ENCODE peak calls at places on chromosomes 16 and 17, in ten cellular contexts. One of them, this sample, is unnamed.

GRCh38 chr17:37828313-37829124 is 83.7 kb upstream of the HNF1B start:
- DNase-seq in A549: peak; percentile 71
- DNase-seq in ascending aorta: no peak
- DNase-seq in thoracic aorta: no peak
- DNase-seq in CD8-positive, alpha-beta memory T cell: no peak
- DNase-seq in CD8-positive, alpha-beta T cell: no peak
- DNase-seq in CD4-positive, alpha-beta memory T cell: no peak
- DNase-seq in pancreas: no peak
- DNase-seq in spleen: no peak
- DNase-seq in fibroblast of lung: peak; percentile 32
- DNase-seq in this sample: peak; percentile 50

GRCh38 chr16:56346131-56346890 is 79.0 kb downstream of the AMFR start:
- DNase-seq in A549: no peak
- DNase-seq in ascending aorta: no peak
- DNase-seq in thoracic aorta: no peak
- DNase-seq in CD8-positive, alpha-beta memory T cell: no peak
- DNase-seq in CD8-positive, alpha-beta T cell: no peak
- DNase-seq in CD4-positive, alpha-beta memory T cell: no peak
- DNase-seq in pancreas: peak; percentile 36
- DNase-seq in spleen: peak; percentile 58
- DNase-seq in fibroblast of lung: no peak
- DNase-seq in this sample: no peak

GRCh38 chr17:80382446-80382845 is 32.5 kb upstream of the ENDOV start:
- DNase-seq in A549: no peak
- DNase-seq in ascending aorta: no peak
- DNase-seq in thoracic aorta: no peak
- DNase-seq in CD8-positive, alpha-beta memory T cell: no peak
- DNase-seq in CD8-positive, alpha-beta T cell: no peak
- DNase-seq in CD4-positive, alpha-beta memory T cell: no peak
- DNase-seq in pancreas: no peak
- DNase-seq in spleen: no peak
- DNase-seq in fibroblast of lung: no peak
- DNase-seq in this sample: no peak

GRCh38 chr16:2591476-2592240 is 53.8 kb downstream of the PDPK1 start:
- DNase-seq in A549: no peak
- DNase-seq in ascending aorta: no peak
- DNase-seq in thoracic aorta: no peak
- DNase-seq in CD8-positive, alpha-beta memory T cell: no peak
- DNase-seq in CD8-positive, alpha-beta T cell: no peak
- DNase-seq in CD4-positive, alpha-beta memory T cell: no peak
- DNase-seq in pancreas: no peak
- DNase-seq in spleen: peak; percentile 39
- DNase-seq in fibroblast of lung: no peak
- DNase-seq in this sample: no peak

GRCh38 chr16:65113441-65113840 is 8.4 kb downstream of the CDH11 start:
- DNase-seq in A549: no peak
- DNase-seq in ascending aorta: no peak
- DNase-seq in thoracic aorta: no peak
- DNase-seq in CD8-positive, alpha-beta memory T cell: no peak
- DNase-seq in CD8-positive, alpha-beta T cell: no peak
- DNase-seq in CD4-positive, alpha-beta memory T cell: no peak
- DNase-seq in pancreas: no peak
- DNase-seq in spleen: no peak
- DNase-seq in fibroblast of lung: no peak
- DNase-seq in this sample: no peak

GRCh38 chr16:24257965-24258364 is 1.8 kb downstream of the CACNG3 start:
- DNase-seq in A549: peak; percentile 7
- DNase-seq in ascending aorta: no peak
- DNase-seq in thoracic aorta: no peak
- DNase-seq in CD8-positive, alpha-beta memory T cell: no peak
- DNase-seq in CD8-positive, alpha-beta T cell: no peak
- DNase-seq in CD4-positive, alpha-beta memory T cell: no peak
- DNase-seq in pancreas: no peak
- DNase-seq in spleen: no peak
- DNase-seq in fibroblast of lung: no peak
- DNase-seq in this sample: no peak

GRCh38 chr16:60741810-60742209 is 1294.4 kb downstream of the CDH8 start:
- DNase-seq in A549: no peak
- DNase-seq in ascending aorta: no peak
- DNase-seq in thoracic aorta: no peak
- DNase-seq in CD8-positive, alpha-beta memory T cell: no peak
- DNase-seq in CD8-positive, alpha-beta T cell: no peak
- DNase-seq in CD4-positive, alpha-beta memory T cell: no peak
- DNase-seq in pancreas: no peak
- DNase-seq in spleen: no peak
- DNase-seq in fibroblast of lung: no peak
- DNase-seq in this sample: no peak

GRCh38 chr17:35087731-35088646 is 24.5 kb upstream of the RFFL start:
- DNase-seq in A549: peak; percentile 75
- DNase-seq in ascending aorta: peak; percentile 78
- DNase-seq in thoracic aorta: no peak
- DNase-seq in CD8-positive, alpha-beta memory T cell: peak; percentile 26
- DNase-seq in CD8-positive, alpha-beta T cell: no peak
- DNase-seq in CD4-positive, alpha-beta memory T cell: peak; percentile 67
- DNase-seq in pancreas: peak; percentile 73
- DNase-seq in spleen: peak; percentile 89
- DNase-seq in fibroblast of lung: peak; percentile 42
- DNase-seq in this sample: no peak

GRCh38 chr16:75624921-75625334 is 1.8 kb upstream of the ADAT1 start:
- DNase-seq in A549: peak; percentile 37
- DNase-seq in ascending aorta: no peak
- DNase-seq in thoracic aorta: no peak
- DNase-seq in CD8-positive, alpha-beta memory T cell: no peak
- DNase-seq in CD8-positive, alpha-beta T cell: no peak
- DNase-seq in CD4-positive, alpha-beta memory T cell: no peak
- DNase-seq in pancreas: no peak
- DNase-seq in spleen: no peak
- DNase-seq in fibroblast of lung: peak; percentile 68
- DNase-seq in this sample: no peak

GRCh38 chr16:75629132-75629531 is 6.1 kb upstream of the ADAT1 start:
- DNase-seq in A549: no peak
- DNase-seq in ascending aorta: no peak
- DNase-seq in thoracic aorta: no peak
- DNase-seq in CD8-positive, alpha-beta memory T cell: no peak
- DNase-seq in CD8-positive, alpha-beta T cell: no peak
- DNase-seq in CD4-positive, alpha-beta memory T cell: no peak
- DNase-seq in pancreas: no peak
- DNase-seq in spleen: no peak
- DNase-seq in fibroblast of lung: no peak
- DNase-seq in this sample: no peak

GRCh38 chr16:75628351-75628750 is 5.3 kb upstream of the ADAT1 start:
- DNase-seq in A549: no peak
- DNase-seq in ascending aorta: no peak
- DNase-seq in thoracic aorta: no peak
- DNase-seq in CD8-positive, alpha-beta memory T cell: no peak
- DNase-seq in CD8-positive, alpha-beta T cell: no peak
- DNase-seq in CD4-positive, alpha-beta memory T cell: no peak
- DNase-seq in pancreas: no peak
- DNase-seq in spleen: no peak
- DNase-seq in fibroblast of lung: no peak
- DNase-seq in this sample: no peak

GRCh38 chr16:75626806-75627205 is 3.7 kb upstream of the ADAT1 start:
- DNase-seq in A549: no peak
- DNase-seq in ascending aorta: no peak
- DNase-seq in thoracic aorta: no peak
- DNase-seq in CD8-positive, alpha-beta memory T cell: no peak
- DNase-seq in CD8-positive, alpha-beta T cell: no peak
- DNase-seq in CD4-positive, alpha-beta memory T cell: no peak
- DNase-seq in pancreas: no peak
- DNase-seq in spleen: no peak
- DNase-seq in fibroblast of lung: no peak
- DNase-seq in this sample: no peak

GRCh38 chr16:75627856-75628255 is 4.8 kb upstream of the ADAT1 start:
- DNase-seq in A549: no peak
- DNase-seq in ascending aorta: no peak
- DNase-seq in thoracic aorta: no peak
- DNase-seq in CD8-positive, alpha-beta memory T cell: peak; percentile 25
- DNase-seq in CD8-positive, alpha-beta T cell: no peak
- DNase-seq in CD4-positive, alpha-beta memory T cell: no peak
- DNase-seq in pancreas: no peak
- DNase-seq in spleen: no peak
- DNase-seq in fibroblast of lung: peak; percentile 32
- DNase-seq in this sample: no peak
- H3K27ac ChIP-seq in A549: no peak overlapping the region
- H3K27ac ChIP-seq in ascending aorta: no peak overlapping the region
- H3K27ac ChIP-seq in thoracic aorta: no peak overlapping the region
- H3K27ac ChIP-seq in CD8-positive, alpha-beta memory T cell: no peak overlapping the region
- H3K27ac ChIP-seq in CD8-positive, alpha-beta T cell: no peak overlapping the region
- H3K27ac ChIP-seq in CD4-positive, alpha-beta memory T cell: peak overlapping the region; percentile 38
- H3K27ac ChIP-seq in pancreas: no peak overlapping the region
- H3K27ac ChIP-seq in spleen: peak overlapping the region; percentile 47
- H3K27ac ChIP-seq in fibroblast of lung: no peak overlapping the region
- H3K27ac ChIP-seq in this sample: no peak overlapping the region

GRCh38 chr16:85081765-85082164 is 30.5 kb downstream of the CIBAR2 start:
- DNase-seq in A549: no peak
- DNase-seq in ascending aorta: no peak
- DNase-seq in thoracic aorta: no peak
- DNase-seq in CD8-positive, alpha-beta memory T cell: no peak
- DNase-seq in CD8-positive, alpha-beta T cell: no peak
- DNase-seq in CD4-positive, alpha-beta memory T cell: no peak
- DNase-seq in pancreas: no peak
- DNase-seq in spleen: no peak
- DNase-seq in fibroblast of lung: no peak
- DNase-seq in this sample: no peak
- H3K4me3 ChIP-seq in A549: no peak overlapping the region
- H3K4me3 ChIP-seq in ascending aorta: no peak overlapping the region
- H3K4me3 ChIP-seq in thoracic aorta: no peak overlapping the region
- H3K4me3 ChIP-seq in CD8-positive, alpha-beta memory T cell: no peak overlapping the region
- H3K4me3 ChIP-seq in CD8-positive, alpha-beta T cell: no peak overlapping the region
- H3K4me3 ChIP-seq in CD4-positive, alpha-beta memory T cell: no peak overlapping the region
- H3K4me3 ChIP-seq in pancreas: no peak overlapping the region
- H3K4me3 ChIP-seq in spleen: no peak overlapping the region
- H3K4me3 ChIP-seq in fibroblast of lung: no peak overlapping the region
- H3K4me3 ChIP-seq in this sample: no peak overlapping the region

GRCh38 chr16:85611455-85612190 is 1.5 kb upstream of the GSE1 start:
- DNase-seq in A549: peak; percentile 89
- DNase-seq in ascending aorta: peak; percentile 91
- DNase-seq in thoracic aorta: peak; percentile 28
- DNase-seq in CD8-positive, alpha-beta memory T cell: peak; percentile 51
- DNase-seq in CD8-positive, alpha-beta T cell: no peak
- DNase-seq in CD4-positive, alpha-beta memory T cell: peak; percentile 58
- DNase-seq in pancreas: peak; percentile 95
- DNase-seq in spleen: peak; percentile 89
- DNase-seq in fibroblast of lung: peak; percentile 76
- DNase-seq in this sample: peak; percentile 89

GRCh38 chr16:85611205-85611454 is 2.0 kb upstream of the GSE1 start:
- DNase-seq in A549: peak; percentile 62
- DNase-seq in ascending aorta: no peak
- DNase-seq in thoracic aorta: no peak
- DNase-seq in CD8-positive, alpha-beta memory T cell: no peak
- DNase-seq in CD8-positive, alpha-beta T cell: no peak
- DNase-seq in CD4-positive, alpha-beta memory T cell: no peak
- DNase-seq in pancreas: no peak
- DNase-seq in spleen: peak; percentile 88
- DNase-seq in fibroblast of lung: no peak
- DNase-seq in this sample: no peak

GRCh38 chr16:85612801-85613608 is at the start of gene GSE1:
- DNase-seq in A549: peak; percentile 96
- DNase-seq in ascending aorta: peak; percentile 94
- DNase-seq in thoracic aorta: peak; percentile 39
- DNase-seq in CD8-positive, alpha-beta memory T cell: peak; percentile 71
- DNase-seq in CD8-positive, alpha-beta T cell: peak; percentile 33
- DNase-seq in CD4-positive, alpha-beta memory T cell: peak; percentile 71
- DNase-seq in pancreas: peak; percentile 98
- DNase-seq in spleen: peak; percentile 93
- DNase-seq in fibroblast of lung: peak; percentile 83
- DNase-seq in this sample: peak; percentile 89

GRCh38 chr16:85613609-85614337 is 651 bp downstream of the GSE1 start:
- DNase-seq in A549: peak; percentile 58
- DNase-seq in ascending aorta: peak; percentile 83
- DNase-seq in thoracic aorta: no peak
- DNase-seq in CD8-positive, alpha-beta memory T cell: peak; percentile 10
- DNase-seq in CD8-positive, alpha-beta T cell: no peak
- DNase-seq in CD4-positive, alpha-beta memory T cell: peak; percentile 49
- DNase-seq in pancreas: peak; percentile 81
- DNase-seq in spleen: peak; percentile 87
- DNase-seq in fibroblast of lung: peak; percentile 43
- DNase-seq in this sample: no peak

DNA sequence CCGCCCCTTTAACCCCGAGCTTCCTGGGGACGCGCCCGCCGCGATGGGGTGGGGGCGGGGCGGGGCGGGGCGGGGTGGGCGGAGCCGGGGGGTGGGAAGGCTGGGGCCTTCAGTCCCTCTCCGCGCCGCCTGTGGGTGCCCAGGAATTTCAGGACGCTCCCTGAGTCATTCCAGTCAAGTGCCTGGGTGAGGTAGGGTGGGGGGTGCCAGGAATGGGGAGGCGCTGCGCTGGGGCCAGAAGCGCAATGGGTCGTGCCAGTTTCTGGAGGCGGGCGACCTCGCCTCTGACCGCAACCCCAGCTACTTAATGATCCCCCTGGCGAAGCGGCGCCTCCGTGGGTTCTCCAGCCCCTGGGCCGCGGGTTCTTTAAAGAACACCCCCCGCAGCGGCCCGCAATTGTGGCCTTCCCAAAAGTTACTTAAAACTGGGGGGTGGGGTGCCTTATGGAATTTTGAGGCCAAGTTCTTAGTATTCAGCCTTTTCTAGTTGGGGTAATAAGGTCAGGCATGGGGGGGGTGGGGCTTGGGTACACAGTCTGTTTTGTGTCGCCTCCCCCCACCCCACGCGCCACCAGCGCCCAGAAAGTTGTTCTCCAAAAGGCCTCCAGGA is 826 bp upstream of the GSE1 start:
- DNase-seq in A549: peak; percentile 96
- DNase-seq in ascending aorta: peak; percentile 92
- DNase-seq in thoracic aorta: peak; percentile 62
- DNase-seq in CD8-positive, alpha-beta memory T cell: peak; percentile 40
- DNase-seq in CD8-positive, alpha-beta T cell: no peak
- DNase-seq in CD4-positive, alpha-beta memory T cell: peak; percentile 43
- DNase-seq in pancreas: peak; percentile 84
- DNase-seq in spleen: peak; percentile 83
- DNase-seq in fibroblast of lung: peak; percentile 95
- DNase-seq in this sample: peak; percentile 97
- H3K4me1 ChIP-seq in A549: peaks cover 32% of the 10 kb centered on the region
- H3K4me1 ChIP-seq in ascending aorta: peaks cover 41% of the 10 kb centered on the region
- H3K4me1 ChIP-seq in thoracic aorta: peaks cover 13% of the 10 kb centered on the region
- H3K4me1 ChIP-seq in CD8-positive, alpha-beta memory T cell: peaks cover 55% of the 10 kb centered on the region
- H3K4me1 ChIP-seq in CD8-positive, alpha-beta T cell: peaks cover 56% of the 10 kb centered on the region
- H3K4me1 ChIP-seq in CD4-positive, alpha-beta memory T cell: peaks cover 48% of the 10 kb centered on the region
- H3K4me1 ChIP-seq in pancreas: peaks cover 41% of the 10 kb centered on the region
- H3K4me1 ChIP-seq in spleen: peaks cover 100% of the 10 kb centered on the region
- H3K4me1 ChIP-seq in fibroblast of lung: peaks cover 27% of the 10 kb centered on the region
- H3K4me1 ChIP-seq in this sample: peaks cover 47% of the 10 kb centered on the region

GRCh38 chr17:77208217-77208808 is 67.5 kb downstream of the SEC14L1 start:
- DNase-seq in A549: peak; percentile 36
- DNase-seq in ascending aorta: no peak
- DNase-seq in thoracic aorta: no peak
- DNase-seq in CD8-positive, alpha-beta memory T cell: no peak
- DNase-seq in CD8-positive, alpha-beta T cell: no peak
- DNase-seq in CD4-positive, alpha-beta memory T cell: no peak
- DNase-seq in pancreas: peak; percentile 40
- DNase-seq in spleen: no peak
- DNase-seq in fibroblast of lung: peak; percentile 42
- DNase-seq in this sample: peak; percentile 57

GRCh38 chr17:77207689-77208216 is 67.0 kb downstream of the SEC14L1 start:
- DNase-seq in A549: no peak
- DNase-seq in ascending aorta: peak; percentile 24
- DNase-seq in thoracic aorta: no peak
- DNase-seq in CD8-positive, alpha-beta memory T cell: no peak
- DNase-seq in CD8-positive, alpha-beta T cell: no peak
- DNase-seq in CD4-positive, alpha-beta memory T cell: no peak
- DNase-seq in pancreas: no peak
- DNase-seq in spleen: no peak
- DNase-seq in fibroblast of lung: no peak
- DNase-seq in this sample: no peak

GRCh38 chr17:77206125-77206523 is 65.4 kb downstream of the SEC14L1 start:
- DNase-seq in A549: no peak
- DNase-seq in ascending aorta: peak; percentile 49
- DNase-seq in thoracic aorta: no peak
- DNase-seq in CD8-positive, alpha-beta memory T cell: no peak
- DNase-seq in CD8-positive, alpha-beta T cell: no peak
- DNase-seq in CD4-positive, alpha-beta memory T cell: no peak
- DNase-seq in pancreas: peak; percentile 45
- DNase-seq in spleen: no peak
- DNase-seq in fibroblast of lung: no peak
- DNase-seq in this sample: no peak

GRCh38 chr17:77205396-77206124 is 64.8 kb downstream of the SEC14L1 start:
- DNase-seq in A549: no peak
- DNase-seq in ascending aorta: peak; percentile 34
- DNase-seq in thoracic aorta: no peak
- DNase-seq in CD8-positive, alpha-beta memory T cell: no peak
- DNase-seq in CD8-positive, alpha-beta T cell: no peak
- DNase-seq in CD4-positive, alpha-beta memory T cell: no peak
- DNase-seq in pancreas: no peak
- DNase-seq in spleen: no peak
- DNase-seq in fibroblast of lung: no peak
- DNase-seq in this sample: no peak

GRCh38 chr17:77206557-77206956 is 65.8 kb downstream of the SEC14L1 start:
- DNase-seq in A549: no peak
- DNase-seq in ascending aorta: peak; percentile 34
- DNase-seq in thoracic aorta: no peak
- DNase-seq in CD8-positive, alpha-beta memory T cell: no peak
- DNase-seq in CD8-positive, alpha-beta T cell: no peak
- DNase-seq in CD4-positive, alpha-beta memory T cell: no peak
- DNase-seq in pancreas: no peak
- DNase-seq in spleen: no peak
- DNase-seq in fibroblast of lung: no peak
- DNase-seq in this sample: no peak
- H3K27ac ChIP-seq in A549: no peak overlapping the region
- H3K27ac ChIP-seq in ascending aorta: no peak overlapping the region
- H3K27ac ChIP-seq in thoracic aorta: no peak overlapping the region
- H3K27ac ChIP-seq in CD8-positive, alpha-beta memory T cell: no peak overlapping the region
- H3K27ac ChIP-seq in CD8-positive, alpha-beta T cell: no peak overlapping the region
- H3K27ac ChIP-seq in CD4-positive, alpha-beta memory T cell: no peak overlapping the region
- H3K27ac ChIP-seq in pancreas: no peak overlapping the region
- H3K27ac ChIP-seq in spleen: peak overlapping the region; percentile 42
- H3K27ac ChIP-seq in fibroblast of lung: no peak overlapping the region
- H3K27ac ChIP-seq in this sample: no peak overlapping the region

This sample was measured in SJSA1.